ENCODE peak calls at places on chromosomes 1 and 21, in five cellular contexts. M is PC-3, D is GM10248, F is neural progenitor cell, R is adrenal gland. K is an unnamed sample.

GRCh38 chr1:50681931-50682330 is 258.7 kb upstream of the DMRTA2 start:
- DNase-seq in M (peak; percentile 58), D (no peak), F (no peak), R (no peak), K (no peak)

GRCh38 chr1:114093624-114094302 is 59.9 kb downstream of the SYT6 start:
- DNase-seq in M (peak; percentile 89), D (no peak), F (peak; percentile 49), R (no peak), K (no peak)

GRCh38 chr1:78607334-78607927 is 12.8 kb upstream of the IFI44L start:
- DNase-seq in M (peak; percentile 69), D (peak; percentile 13), F (peak; percentile 12), R (no peak), K (no peak)

GRCh38 chr1:11388617-11389016 is 90.3 kb upstream of the DISP3 start:
- DNase-seq in M (no peak), D (no peak), F (no peak), R (no peak), K (no peak)

GRCh38 chr1:74534241-74534640 is 21.8 kb upstream of the LRRC53 start:
- DNase-seq in M (peak; percentile 18), D (no peak), F (no peak), R (no peak), K (no peak)

GRCh38 chr1:203324103-203325003 is 19.0 kb downstream of the BTG2 start:
- DNase-seq in M (no peak), D (no peak), F (peak; percentile 50), R (no peak), K (no peak)

GRCh38 chr1:155219592-155220031 is 11.1 kb downstream of the MTX1 start:
- DNase-seq in M (no peak), D (peak; percentile 37), F (peak; percentile 50), R (no peak), K (peak; percentile 38)

GRCh38 chr1:7207875-7208646 is 422.8 kb downstream of the CAMTA1 start:
- DNase-seq in M (peak; percentile 84), D (peak; percentile 57), F (peak; percentile 82), R (peak; percentile 83), K (no peak)

GRCh38 chr1:87077959-87078673 is 163.7 kb downstream of the HS2ST1 start:
- DNase-seq in M (no peak), D (no peak), F (no peak), R (no peak), K (no peak)

GRCh38 chr1:84620720-84621313 is 46.6 kb upstream of the CTBS start:
- DNase-seq in M (peak; percentile 84), D (peak; percentile 88), F (peak; percentile 91), R (peak; percentile 85), K (peak; percentile 86)

GRCh38 chr1:164466429-164466828 is 92.6 kb upstream of the PBX1 start:
- DNase-seq in M (peak; percentile 39), D (no peak), F (no peak), R (no peak), K (no peak)

DNA sequence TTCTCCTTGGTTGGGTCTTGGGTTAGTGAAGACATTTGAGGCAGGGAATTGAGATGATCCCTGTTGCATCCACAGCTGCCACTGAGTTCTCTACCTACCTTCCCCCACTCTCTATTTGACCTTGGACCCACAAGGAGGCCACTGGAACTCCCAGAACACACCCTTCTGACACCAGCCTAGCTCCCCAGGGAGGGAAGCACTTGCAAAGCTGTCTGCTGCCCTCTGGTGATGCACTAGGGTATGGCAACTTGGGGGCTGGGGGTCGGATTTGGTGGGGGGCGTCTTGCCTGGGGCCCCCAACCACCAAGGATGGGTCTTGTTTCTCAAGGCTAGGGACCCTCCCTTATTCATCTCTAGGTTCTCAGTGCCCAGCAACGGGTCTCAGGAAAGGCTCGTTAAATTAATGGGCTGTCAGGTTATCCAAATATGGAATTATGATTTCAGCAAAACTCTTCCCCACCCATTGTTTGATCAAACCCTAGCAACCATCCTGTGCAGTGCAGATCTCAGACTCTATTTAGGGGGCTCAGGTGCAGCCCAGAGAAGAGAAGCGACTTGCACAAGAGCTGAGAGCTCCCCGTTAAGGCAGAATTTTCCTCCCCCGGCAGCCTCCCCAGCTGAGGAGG is 177.8 kb upstream of the KLHDC7A start:
- DNase-seq in M (no peak), D (no peak), F (peak; percentile 39), R (no peak), K (no peak)
- TF ChIP-seq CTCF in M (peak; percentile 54), D (peak; percentile 29), F (peak; percentile 72), R (no peak), K (no peak)

GRCh38 chr21:36846624-36847023 is 119.8 kb downstream of the HLCS start:
- DNase-seq in M (no peak), D (no peak), F (peak; percentile 53), R (no peak), K (no peak)
- TF ChIP-seq CTCF in M (no peak), D (no peak), F (no peak), R (no peak), K (no peak)

DNA sequence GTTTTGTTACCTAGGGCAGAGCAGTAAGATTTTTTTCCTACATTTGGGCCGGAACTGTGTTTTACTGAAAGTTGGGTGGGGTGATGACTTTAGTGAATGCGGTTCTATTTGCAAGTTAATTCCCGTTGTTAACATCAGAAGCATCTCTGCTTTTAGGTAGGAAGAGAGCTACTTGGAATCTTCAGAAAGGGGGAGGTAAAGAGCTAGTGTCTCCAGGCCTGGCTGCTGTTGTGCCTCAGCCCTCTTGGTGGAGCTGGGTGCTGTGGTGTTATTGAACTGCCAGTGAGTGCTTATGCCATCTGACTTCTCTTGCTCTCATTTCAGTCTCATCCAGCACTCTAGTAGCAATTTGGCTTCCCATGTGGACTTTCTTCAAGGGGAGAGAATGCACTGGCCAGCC is 3.4 kb downstream of the KDM4A start:
- DNase-seq in M (peak; percentile 47), D (no peak), F (peak; percentile 63), R (peak; percentile 69), K (no peak)
- TF ChIP-seq CTCF in M (peak; percentile 61), D (peak; percentile 29), F (peak; percentile 37), R (no peak), K (no peak)

GRCh38 chr21:30831194-30831765 is 1.7 kb upstream of the KRTAP7-1 start:
- DNase-seq in M (peak; percentile 76), D (peak; percentile 17), F (peak; percentile 59), R (no peak), K (no peak)
- TF ChIP-seq CTCF in M (peak; percentile 83), D (peak; percentile 46), F (peak; percentile 75), R (peak; percentile 14), K (peak; percentile 59)

DNA sequence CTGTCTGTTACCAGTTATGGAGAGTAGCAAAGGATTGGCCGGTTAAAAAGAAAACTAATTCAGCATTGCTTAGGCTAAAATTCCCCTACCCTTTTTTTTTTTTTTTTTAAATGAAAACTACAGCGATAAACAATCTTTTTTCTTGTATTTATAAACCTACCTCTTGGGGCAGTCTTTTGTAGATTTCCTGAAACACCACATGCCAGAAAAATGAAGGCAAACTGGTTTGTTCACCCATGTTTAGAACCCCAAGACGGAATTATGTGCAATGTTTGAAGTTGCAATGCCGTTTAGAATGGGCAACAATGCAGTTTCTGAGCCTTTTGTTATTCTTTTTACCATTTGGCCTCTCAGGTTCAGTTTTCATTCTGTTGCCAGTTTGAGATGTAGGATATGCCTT is 59.1 kb downstream of the PRDM2 start:
- DNase-seq in M (peak; percentile 95), D (no peak), F (no peak), R (no peak), K (no peak)
- TF ChIP-seq CTCF in M (peak; percentile 45), D (no peak), F (no peak), R (no peak), K (no peak)

GRCh38 chr1:246969621-246970020 is 37.9 kb upstream of the AHCTF1 start:
- DNase-seq in M (no peak), D (no peak), F (no peak), R (no peak), K (no peak)

GRCh38 chr1:246971969-246972368 is 35.9 kb downstream of the ZNF695 start:
- DNase-seq in M (no peak), D (no peak), F (no peak), R (no peak), K (no peak)

GRCh38 chr1:246966502-246966901 is 34.8 kb upstream of the AHCTF1 start:
- DNase-seq in M (no peak), D (no peak), F (no peak), R (no peak), K (no peak)

GRCh38 chr1:246971322-246971721 is 36.5 kb downstream of the ZNF695 start:
- DNase-seq in M (peak; percentile 31), D (no peak), F (peak; percentile 62), R (peak; percentile 84), K (peak; percentile 27)
- TF ChIP-seq CTCF in M (peak; percentile 56), D (peak; percentile 93), F (peak; percentile 68), R (peak; percentile 63), K (peak; percentile 73)

GRCh38 chr1:28642847-28643635 is at the start of gene TAF12:
- DNase-seq in M (peak; percentile 98), D (peak; percentile 90), F (peak; percentile 98), R (peak; percentile 96), K (peak; percentile 82)
- TF ChIP-seq CTCF in M (peak; percentile 44), D (peak; percentile 56), F (peak; percentile 47), R (peak; percentile 36), K (peak; percentile 15)

GRCh38 chr1:16012590-16013219 is 5.1 kb downstream of the HSPB7 start:
- DNase-seq in M (peak; percentile 18), D (peak; percentile 71), F (peak; percentile 72), R (peak; percentile 94), K (peak; percentile 44)
- TF ChIP-seq CTCF in M (no peak), D (no peak), F (no peak), R (no peak), K (no peak)

K was measured in natural killer cell.